ENCODE peak calls at places on chromosome 18, in five cellular contexts. D is Calu3, N is Panc1, C is progenitor cell of endocrine pancreas, T is pancreas. L is an unnamed sample.

GRCh38 chr18:45482286-45482685 is 133.0 kb upstream of the SLC14A2 start:
- DNase-seq in D (no peak), N (no peak), C (no peak), T (no peak), L (no peak)

GRCh38 chr18:74457043-74457742 is at the start of gene DIPK1C:
- DNase-seq in D (no peak), N (no peak), C (no peak), T (no peak), L (no peak)

GRCh38 chr18:77105021-77105420 is 27.6 kb downstream of the MBP start:
- DNase-seq in D (no peak), N (no peak), C (no peak), T (no peak), L (no peak)

GRCh38 chr18:10213526-10213925 is 240.9 kb upstream of the APCDD1 start:
- DNase-seq in D (peak), N (no peak), C (no peak), T (no peak), L (no peak)

GRCh38 chr18:74249181-74249968 is 42.4 kb downstream of the CYB5A start:
- DNase-seq in D (peak), N (no peak), C (no peak), T (no peak), L (no peak)

GRCh38 chr18:10661333-10661732 is 135.5 kb downstream of the NAPG start:
- DNase-seq in D (peak), N (no peak), C (no peak), T (no peak), L (no peak)

GRCh38 chr18:825891-826585 is 14.0 kb upstream of the YES1 start:
- DNase-seq in D (no peak), N (no peak), C (no peak), T (no peak), L (no peak)

GRCh38 chr18:7221424-7222155 is 9.3 kb upstream of the LRRC30 start:
- DNase-seq in D (peak), N (peak), C (peak), T (no peak), L (no peak)

GRCh38 chr18:41532344-41533086 is 422.5 kb upstream of the PIK3C3 start:
- DNase-seq in D (no peak), N (no peak), C (no peak), T (no peak), L (no peak)

GRCh38 chr18:13107074-13107473 is 111.5 kb upstream of the LDLRAD4 start:
- DNase-seq in D (no peak), N (no peak), C (no peak), T (no peak), L (no peak)

GRCh38 chr18:32889620-32890593 is 117.1 kb upstream of the KLHL14 start:
- DNase-seq in D (no peak), N (no peak), C (no peak), T (no peak), L (no peak)

GRCh38 chr18:55587341-55588000 is 521 bp downstream of the TCF4 start:
- DNase-seq in D (no peak), N (no peak), C (no peak), T (no peak), L (no peak)

GRCh38 chr18:36592282-36592681 is 236.5 kb downstream of the TPGS2 start:
- DNase-seq in D (no peak), N (no peak), C (no peak), T (no peak), L (no peak)

GRCh38 chr18:36593641-36594040 is 235.2 kb downstream of the TPGS2 start:
- DNase-seq in D (no peak), N (no peak), C (no peak), T (no peak), L (no peak)

GRCh38 chr18:36589857-36590543 is 238.8 kb downstream of the TPGS2 start:
- DNase-seq in D (no peak), N (no peak), C (no peak), T (no peak), L (no peak)

GRCh38 chr18:36593001-36593400 is 235.8 kb downstream of the TPGS2 start:
- DNase-seq in D (no peak), N (no peak), C (no peak), T (no peak), L (no peak)

DNA sequence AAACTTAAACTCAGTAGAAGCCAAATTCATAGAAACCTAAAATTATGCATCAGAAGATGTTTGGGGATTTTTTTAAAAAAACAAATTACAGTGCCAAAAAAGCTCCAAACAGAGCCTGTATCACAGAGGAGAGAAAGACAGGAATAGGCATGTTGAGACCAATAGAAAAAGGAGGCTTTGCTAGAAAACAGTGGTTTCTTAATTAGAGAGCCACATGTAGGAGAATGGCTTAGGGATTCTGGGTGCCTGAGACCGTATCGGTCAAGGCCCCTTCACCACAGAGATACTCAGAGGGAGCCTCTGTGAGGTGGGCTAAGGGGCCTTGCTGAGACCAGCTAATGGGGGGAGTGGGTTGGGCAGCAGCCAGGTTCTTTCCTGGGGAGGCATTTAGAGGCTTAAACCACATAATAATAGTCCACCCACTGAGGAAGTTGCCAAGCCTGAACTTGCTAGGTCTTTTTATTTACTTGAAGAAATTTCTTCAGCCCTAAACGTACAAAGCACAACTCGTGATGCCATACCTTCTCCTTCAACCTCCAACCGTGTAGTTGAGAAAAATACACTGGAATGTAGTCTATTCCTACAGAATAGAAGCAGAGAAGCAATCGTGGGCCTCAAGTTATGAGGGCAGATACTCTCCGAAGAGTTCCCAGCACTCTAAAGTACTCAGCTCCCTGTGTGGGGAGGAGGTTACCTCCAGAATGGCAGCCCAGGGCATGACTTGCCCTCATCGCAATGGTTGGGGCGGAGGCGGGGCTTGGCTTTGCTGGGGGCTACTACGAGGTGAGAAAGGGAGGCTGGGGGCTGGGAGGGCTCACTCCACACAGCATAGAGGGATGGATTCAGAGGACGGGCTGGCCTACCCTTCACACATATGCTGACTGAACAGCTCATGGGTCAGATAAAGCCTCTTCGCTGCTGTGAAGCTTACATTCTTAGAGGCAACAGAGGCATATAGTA is 237.9 kb downstream of the TPGS2 start:
- DNase-seq in D (no peak), N (no peak), C (no peak), T (no peak), L (no peak)
- TF ChIP-seq CTCF in D (no peak), N (no peak), C (no peak), T (no peak), L (no peak)

DNA sequence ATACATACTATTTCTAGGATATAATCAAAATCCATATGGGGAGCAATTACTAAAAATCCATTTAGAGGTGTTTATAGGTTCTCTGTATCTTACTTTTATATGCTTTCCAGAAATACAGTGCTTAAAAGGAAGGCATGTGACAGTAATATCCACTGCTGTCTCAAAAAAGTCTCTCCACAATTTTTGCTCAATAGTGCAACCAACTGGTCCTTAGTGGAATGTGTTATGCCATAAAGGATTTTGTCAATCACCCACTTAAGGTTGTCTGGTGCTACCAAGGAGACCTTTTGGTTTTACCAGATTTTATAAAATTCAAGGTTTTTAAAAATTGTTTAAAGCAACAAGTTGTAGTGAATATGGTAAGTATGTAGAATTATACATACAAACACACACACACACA is 328.5 kb upstream of the DSEL start:
- DNase-seq in D (no peak), N (no peak), C (no peak), T (no peak), L (no peak)
- TF ChIP-seq CTCF in D (no peak), N (no peak), C (no peak), T (no peak), L (no peak)

DNA sequence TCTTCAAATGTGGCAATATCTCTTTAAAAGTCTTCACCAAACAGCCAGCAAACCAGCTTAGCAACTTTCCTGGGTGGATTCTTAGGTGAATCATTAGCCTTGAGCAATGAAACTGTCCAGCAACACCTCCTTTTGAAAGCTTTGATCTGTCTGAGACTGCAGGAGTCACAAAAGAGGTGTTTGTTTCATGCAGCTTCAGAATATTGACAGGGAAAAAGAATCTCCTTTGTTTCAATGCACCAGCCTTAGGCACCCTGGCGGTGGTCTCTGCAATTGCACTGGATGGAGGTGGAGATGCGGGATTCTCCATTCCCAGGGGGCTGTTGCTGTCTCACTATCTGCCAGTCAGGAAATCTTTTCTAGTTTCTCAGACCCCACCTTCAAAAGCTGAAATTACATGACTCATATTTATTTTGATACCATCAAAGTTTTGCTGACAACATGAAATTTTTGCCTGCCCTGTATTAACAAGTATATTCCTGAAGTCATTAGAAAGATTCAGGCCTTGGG is 76.0 kb upstream of the DSG1 start:
- DNase-seq in D (peak), N (no peak), C (peak), T (peak), L (no peak)
- TF ChIP-seq CTCF in D (peak), N (peak), C (peak), T (peak), L (no peak)

GRCh38 chr18:75898666-75899065 is 471.2 kb upstream of the SMIM21 start:
- DNase-seq in D (no peak), N (no peak), C (no peak), T (no peak), L (no peak)

GRCh38 chr18:75895135-75895534 is 467.6 kb upstream of the SMIM21 start:
- DNase-seq in D (no peak), N (no peak), C (no peak), T (no peak), L (no peak)

DNA sequence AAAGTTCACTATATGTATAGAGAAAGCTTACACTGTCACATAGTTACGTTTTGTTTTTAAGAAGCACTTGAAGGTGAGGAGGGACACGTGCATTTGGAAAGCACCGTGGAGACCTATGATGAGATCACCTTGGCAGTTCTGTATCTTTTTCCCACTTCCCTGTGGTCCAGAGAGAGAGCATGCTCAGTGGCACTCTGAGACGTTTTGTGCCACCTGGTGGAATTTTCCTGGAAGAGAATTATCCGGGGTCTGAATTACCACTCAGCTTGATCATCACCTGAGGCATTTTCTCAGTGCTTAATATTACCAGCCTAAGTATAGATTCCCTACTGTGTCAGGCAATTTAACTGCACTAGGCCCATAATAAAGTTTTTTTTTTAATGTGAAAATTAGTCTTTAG is 469.4 kb upstream of the SMIM21 start:
- DNase-seq in D (no peak), N (no peak), C (no peak), T (no peak), L (no peak)
- TF ChIP-seq CTCF in D (no peak), N (peak), C (peak), T (no peak), L (no peak)

DNA sequence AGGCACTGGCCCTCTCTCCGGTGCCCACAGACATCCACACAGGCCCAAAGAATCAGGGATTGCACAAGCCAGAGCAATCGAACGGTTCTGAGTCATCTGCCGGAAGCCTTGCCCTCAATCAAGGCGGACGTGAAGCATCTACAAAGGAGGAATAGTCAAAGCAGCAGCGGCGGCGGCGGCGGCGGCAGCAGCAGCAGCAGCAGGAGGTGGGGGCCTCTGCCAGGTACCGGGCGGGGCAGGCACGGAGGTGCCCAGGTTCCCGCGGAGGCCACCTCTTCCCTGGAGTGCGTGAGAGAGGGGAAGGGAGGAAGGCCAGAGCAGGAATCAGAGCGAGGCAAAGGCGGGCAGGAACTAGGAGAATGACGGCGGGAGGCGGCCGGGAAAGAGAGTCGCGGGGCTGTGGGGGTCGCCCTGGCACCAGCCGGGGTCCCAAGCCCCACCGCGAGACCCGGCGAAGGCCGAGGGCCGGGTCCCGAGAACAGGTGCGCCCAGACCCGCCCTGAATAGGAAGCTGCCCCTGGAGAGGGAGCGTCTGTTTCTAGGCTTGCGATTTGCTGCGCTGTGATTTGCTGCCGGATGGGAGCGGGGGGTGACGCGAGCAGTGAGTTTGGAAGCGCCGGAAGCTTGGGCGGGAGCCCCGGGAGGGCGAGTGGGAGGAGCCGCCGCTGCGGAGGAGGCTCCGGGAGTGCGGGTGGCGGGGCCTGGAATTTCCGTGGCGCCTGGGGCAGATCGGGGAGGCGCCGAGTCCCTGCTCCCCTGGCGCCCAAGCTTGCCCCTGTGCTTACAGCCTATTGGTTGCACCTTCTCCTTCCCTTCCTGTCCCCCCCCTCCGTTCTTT is at the start of gene SERPINB8:
- DNase-seq in D (peak), N (peak), C (peak), T (peak), L (peak)
- TF ChIP-seq CTCF in D (no peak), N (no peak), C (no peak), T (no peak), L (no peak)

GRCh38 chr18:69900941-69901340 is 46.7 kb downstream of the CD226 start:
- DNase-seq in D (no peak), N (no peak), C (no peak), T (no peak), L (no peak)
- TF ChIP-seq CTCF in D (no peak), N (no peak), C (no peak), T (no peak), L (no peak)

GRCh38 chr18:48997681-48997984 is 46.9 kb upstream of the SMAD7 start:
- DNase-seq in D (peak), N (no peak), C (no peak), T (no peak), L (no peak)

GRCh38 chr18:48996901-48997463 is 46.2 kb upstream of the SMAD7 start:
- DNase-seq in D (peak), N (no peak), C (no peak), T (no peak), L (no peak)

GRCh38 chr18:48994926-48995835 is 44.4 kb upstream of the SMAD7 start:
- DNase-seq in D (no peak), N (no peak), C (no peak), T (no peak), L (no peak)

GRCh38 chr18:48994044-48994651 is 43.4 kb upstream of the SMAD7 start:
- DNase-seq in D (no peak), N (no peak), C (no peak), T (no peak), L (no peak)

GRCh38 chr18:48996041-48996440 is 45.3 kb upstream of the SMAD7 start:
- DNase-seq in D (no peak), N (no peak), C (no peak), T (no peak), L (no peak)
- TF ChIP-seq CTCF in D (no peak), N (no peak), C (no peak), T (no peak), L (no peak)

L was measured in activated B cell treated with CpG ODN at 0.5 μM for 24 hours.